ENCODE peak calls at places on chromosomes 13 and 19, in five cellular contexts. H, F, A, Q and T are unnamed samples.

GRCh38 chr19:38417544-38418506 is 8.2 kb downstream of the RASGRP4 start:
- DNase-seq in H (peak; percentile 84), F (no peak), A (peak; percentile 85), Q (no peak), T (peak; percentile 55)

GRCh38 chr19:39708594-39708993 is 4.3 kb downstream of the LGALS14 start:
- DNase-seq in H (no peak), F (no peak), A (no peak), Q (no peak), T (no peak)

GRCh38 chr19:57010541-57010940 is 109.2 kb upstream of the USP29 start:
- DNase-seq in H (no peak), F (no peak), A (no peak), Q (no peak), T (no peak)

GRCh38 chr19:3095375-3096191 is 1.4 kb downstream of the GNA11 start:
- DNase-seq in H (peak; percentile 88), F (no peak), A (peak; percentile 60), Q (peak; percentile 28), T (no peak)

GRCh38 chr19:31352782-31353651 is 3.8 kb upstream of the TSHZ3 start:
- DNase-seq in H (peak; percentile 54), F (no peak), A (no peak), Q (peak; percentile 52), T (no peak)

GRCh38 chr13:49560270-49561063 is 24.9 kb downstream of the RCBTB1 start:
- DNase-seq in H (peak; percentile 11), F (peak; percentile 85), A (peak; percentile 79), Q (peak; percentile 44), T (peak; percentile 57)

GRCh38 chr13:98393873-98394272 is 183.0 kb downstream of the STK24 start:
- DNase-seq in H (no peak), F (no peak), A (no peak), Q (no peak), T (no peak)

GRCh38 chr13:45798851-45799250 is 52.7 kb downstream of the SIAH3 start:
- DNase-seq in H (no peak), F (no peak), A (no peak), Q (no peak), T (no peak)

GRCh38 chr13:110012102-110012739 is 225.8 kb upstream of the IRS2 start:
- DNase-seq in H (no peak), F (peak; percentile 98), A (peak; percentile 23), Q (no peak), T (no peak)

GRCh38 chr19:42284066-42284501 is 15.0 kb downstream of the CIC start:
- DNase-seq in H (peak; percentile 88), F (peak; percentile 78), A (peak; percentile 89), Q (peak; percentile 90), T (peak; percentile 92)

GRCh38 chr19:16591803-16592556 is 19.8 kb upstream of the SLC35E1 start:
- DNase-seq in H (no peak), F (no peak), A (no peak), Q (no peak), T (no peak)

GRCh38 chr19:41323023-41323422 is 13.1 kb downstream of the CCDC97 start:
- DNase-seq in H (no peak), F (peak; percentile 88), A (no peak), Q (peak; percentile 71), T (no peak)

GRCh38 chr19:22622020-22622419 is 12.1 kb upstream of the ZNF492 start:
- DNase-seq in H (no peak), F (no peak), A (no peak), Q (no peak), T (no peak)

GRCh38 chr19:12484011-12484370 is 625 bp downstream of the ZNF709 start:
- DNase-seq in H (no peak), F (peak; percentile 7), A (no peak), Q (no peak), T (no peak)

GRCh38 chr19:35310331-35310730 is 18.4 kb downstream of the MAG start:
- DNase-seq in H (no peak), F (no peak), A (no peak), Q (no peak), T (no peak)

GRCh38 chr19:42253245-42254082 is 1.5 kb downstream of the ERF start:
- DNase-seq in H (peak; percentile 91), F (peak; percentile 36), A (peak; percentile 94), Q (peak; percentile 79), T (peak; percentile 79)

GRCh38 chr19:46716013-46716671 is 772 bp downstream of the PRKD2 start:
- DNase-seq in H (peak; percentile 85), F (no peak), A (peak; percentile 54), Q (no peak), T (peak; percentile 84)

GRCh38 chr13:114073881-114074551 is 58.4 kb downstream of the RASA3 start:
- DNase-seq in H (no peak), F (no peak), A (no peak), Q (no peak), T (no peak)

GRCh38 chr13:21549633-21550032 is 54.3 kb downstream of the MICU2 start:
- DNase-seq in H (no peak), F (peak; percentile 30), A (no peak), Q (no peak), T (no peak)

GRCh38 chr13:106151056-106151699 is 384.3 kb downstream of the EFNB2 start:
- DNase-seq in H (peak; percentile 63), F (peak; percentile 90), A (no peak), Q (no peak), T (no peak)

GRCh38 chr19:31356587-31357314 is 7.5 kb upstream of the TSHZ3 start:
- DNase-seq in H (peak; percentile 75), F (no peak), A (no peak), Q (no peak), T (no peak)

GRCh38 chr19:2294377-2295335 is 12.7 kb upstream of the PEAK3 start:
- DNase-seq in H (no peak), F (peak; percentile 39), A (no peak), Q (no peak), T (no peak)

GRCh38 chr19:55116232-55117062 is 990 bp downstream of the PPP1R12C start:
- DNase-seq in H (peak; percentile 50), F (peak; percentile 74), A (no peak), Q (peak; percentile 62), T (peak; percentile 50)

GRCh38 chr19:55027472-55028337 is 10.4 kb downstream of the GP6 start:
- DNase-seq in H (no peak), F (peak; percentile 4), A (no peak), Q (no peak), T (no peak)

GRCh38 chr19:56831279-56831678 is 9.2 kb downstream of the PEG3 start:
- DNase-seq in H (no peak), F (no peak), A (no peak), Q (no peak), T (no peak)

GRCh38 chr13:30045916-30046704 is 195.7 kb upstream of the UBL3 start:
- DNase-seq in H (no peak), F (peak; percentile 37), A (no peak), Q (no peak), T (peak; percentile 57)

GRCh38 chr13:112441779-112442310 is 65.7 kb downstream of the SPACA7 start:
- DNase-seq in H (no peak), F (no peak), A (no peak), Q (no peak), T (no peak)

GRCh38 chr19:54952591-54953344 is 5.4 kb upstream of the NLRP7 start:
- DNase-seq in H (peak; percentile 58), F (peak; percentile 18), A (peak; percentile 59), Q (no peak), T (no peak)

GRCh38 chr13:98232456-98232855 is 55.4 kb upstream of the RNF113B start:
- DNase-seq in H (no peak), F (peak; percentile 32), A (no peak), Q (no peak), T (no peak)

GRCh38 chr13:30376426-30377311 is 45.6 kb upstream of the UBE2L5 start:
- DNase-seq in H (no peak), F (no peak), A (peak; percentile 12), Q (no peak), T (no peak)

GRCh38 chr19:48842744-48843162 is 6.5 kb upstream of the HSD17B14 start:
- DNase-seq in H (peak; percentile 82), F (peak; percentile 63), A (peak; percentile 76), Q (peak; percentile 62), T (peak; percentile 53)

GRCh38 chr13:45817833-45818232 is 33.7 kb downstream of the SIAH3 start:
- DNase-seq in H (no peak), F (peak; percentile 28), A (no peak), Q (no peak), T (no peak)

GRCh38 chr13:112774829-112775565 is 85.2 kb downstream of the ATP11A start:
- DNase-seq in H (no peak), F (no peak), A (no peak), Q (peak; percentile 15), T (no peak)

GRCh38 chr13:112718318-112718717 is 28.5 kb downstream of the ATP11A start:
- DNase-seq in H (no peak), F (no peak), A (no peak), Q (no peak), T (no peak)

GRCh38 chr13:97239306-97239705 is 17.2 kb downstream of the MBNL2 start:
- DNase-seq in H (no peak), F (no peak), A (no peak), Q (no peak), T (no peak)

GRCh38 chr13:20192470-20193141 is at the start of gene GJB2:
- DNase-seq in H (peak; percentile 49), F (no peak), A (peak; percentile 19), Q (no peak), T (peak; percentile 70)

GRCh38 chr19:55460670-55461258 is 678 bp downstream of the ISOC2 start:
- DNase-seq in H (peak; percentile 93), F (peak; percentile 86), A (peak; percentile 78), Q (peak; percentile 92), T (peak; percentile 89)

GRCh38 chr13:44050450-44051063 is 170.9 kb downstream of the LACC1 start:
- DNase-seq in H (no peak), F (peak; percentile 66), A (peak; percentile 43), Q (no peak), T (no peak)

GRCh38 chr13:114074671-114075315 is 57.6 kb downstream of the RASA3 start:
- DNase-seq in H (no peak), F (no peak), A (no peak), Q (no peak), T (peak; percentile 17)

GRCh38 chr19:8363803-8364771 is at the start of gene ANGPTL4:
- DNase-seq in H (peak; percentile 83), F (peak; percentile 81), A (peak; percentile 60), Q (no peak), T (peak; percentile 79)
- TF ChIP-seq CTCF in H (peak; percentile 31), F (peak; percentile 31), A (peak; percentile 5), Q (no peak), T (no peak)

DNA sequence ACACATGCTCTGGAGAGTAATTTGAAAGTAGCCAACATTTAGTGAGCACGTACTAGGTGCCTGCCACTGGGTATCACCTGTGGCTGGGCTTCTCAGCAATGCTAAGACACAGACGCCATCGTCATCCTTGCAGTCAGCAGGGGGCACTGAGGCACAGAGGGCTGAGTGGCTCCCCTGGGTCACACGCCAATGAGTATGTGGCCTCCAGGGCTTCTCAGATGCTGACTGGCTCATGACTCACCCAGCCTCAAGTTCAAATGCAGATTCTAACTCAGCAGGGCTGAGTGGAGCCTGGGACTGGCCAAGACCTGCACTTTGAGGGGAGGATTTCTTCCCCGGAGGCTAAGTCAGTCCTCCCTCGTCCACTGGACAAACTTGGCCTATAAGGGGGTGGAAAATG is 115.1 kb upstream of the CACNA1A start:
- DNase-seq in H (no peak), F (peak; percentile 86), A (no peak), Q (no peak), T (no peak)
- TF ChIP-seq CTCF in H (no peak), F (peak; percentile 22), A (no peak), Q (no peak), T (no peak)

GRCh38 chr13:27283906-27284523 is 13.4 kb downstream of the RASL11A start:
- DNase-seq in H (no peak), F (peak; percentile 43), A (peak; percentile 23), Q (no peak), T (no peak)
- TF ChIP-seq CTCF in H (peak; percentile 14), F (peak; percentile 40), A (no peak), Q (no peak), T (peak; percentile 11)

GRCh38 chr13:101681834-101682233 is 229.4 kb downstream of the ITGBL1 start:
- DNase-seq in H (no peak), F (peak; percentile 40), A (no peak), Q (no peak), T (no peak)
- TF ChIP-seq CTCF in H (no peak), F (no peak), A (no peak), Q (no peak), T (no peak)